ENCODE peak calls at places on chromosomes 6 and 20, in four cellular contexts. H, L, V and J are unnamed samples.

GRCh38 chr20:58017237-58017969 is 211.1 kb downstream of the ANKRD60 start:
- DNase-seq in V (peak; percentile 34), L (no peak), H (no peak), J (no peak)

GRCh38 chr6:4776493-4776966 is 326 bp downstream of the CDYL start:
- DNase-seq in L (no peak), H (no peak), V (peak; percentile 22), J (peak; percentile 62)

GRCh38 chr20:58461899-58462298 is 53.3 kb downstream of the APCDD1L start:
- DNase-seq in H (no peak), V (no peak), L (no peak), J (no peak)

GRCh38 chr20:60087563-60088105 is 129.4 kb downstream of the CDH26 start:
- DNase-seq in V (no peak), L (no peak), H (no peak), J (no peak)

GRCh38 chr20:4513720-4514119 is 208.0 kb upstream of the PRND start:
- DNase-seq in L (no peak), V (no peak), H (no peak), J (no peak)

GRCh38 chr6:25263602-25264001 is 15.6 kb upstream of the CARMIL1 start:
- DNase-seq in H (no peak), L (no peak), V (no peak), J (no peak)

GRCh38 chr6:32153252-32153834 is 598 bp upstream of the PPT2 start:
- DNase-seq in L (peak; percentile 67), H (no peak), V (peak; percentile 48), J (peak; percentile 82)

GRCh38 chr6:25628471-25629201 is 23.4 kb upstream of the SCGN start:
- DNase-seq in L (no peak), H (no peak), V (no peak), J (no peak)

GRCh38 chr20:5372371-5372770 is 55.6 kb upstream of the PROKR2 start:
- DNase-seq in L (no peak), H (no peak), V (no peak), J (no peak)

GRCh38 chr20:34979366-34980153 is 23.9 kb downstream of the MYH7B start:
- DNase-seq in V (no peak), H (no peak), L (peak; percentile 95), J (peak; percentile 91)

GRCh38 chr6:12111271-12111670 is 99.2 kb downstream of the HIVEP1 start:
- DNase-seq in V (no peak), L (no peak), H (no peak), J (no peak)

GRCh38 chr6:87482382-87482781 is 9.6 kb downstream of the SLC35A1 start:
- DNase-seq in H (no peak), V (no peak), L (no peak), J (no peak)

GRCh38 chr6:139378226-139378625 is 3.8 kb upstream of the CITED2 start:
- DNase-seq in L (no peak), H (no peak), V (no peak), J (no peak)

GRCh38 chr6:16621002-16621401 is 140.3 kb downstream of the ATXN1 start:
- DNase-seq in L (no peak), V (no peak), H (no peak), J (no peak)

GRCh38 chr6:15993716-15994228 is 135.1 kb upstream of the MYLIP start:
- DNase-seq in H (no peak), L (no peak), V (no peak), J (no peak)

GRCh38 chr6:110265273-110265672 is 85.0 kb downstream of the CDC40 start:
- DNase-seq in V (no peak), H (peak; percentile 3), L (no peak), J (no peak)

GRCh38 chr20:61891476-61891875 is 174.2 kb downstream of the TAF4 start:
- DNase-seq in H (no peak), V (no peak), L (no peak), J (no peak)

GRCh38 chr6:43709654-43710303 is 22.2 kb upstream of the MRPS18A start:
- DNase-seq in L (no peak), H (no peak), V (no peak), J (no peak)

GRCh38 chr6:125639621-125640020 is 109.8 kb upstream of the HEY2 start:
- DNase-seq in V (no peak), L (no peak), H (no peak), J (no peak)

GRCh38 chr6:108622601-108623335 is 62.1 kb downstream of the FOXO3 start:
- DNase-seq in L (no peak), H (no peak), V (no peak), J (no peak)

GRCh38 chr6:111605100-111605748 is 454 bp downstream of the TRAF3IP2 start:
- DNase-seq in L (peak; percentile 67), V (no peak), H (no peak), J (peak; percentile 67)

GRCh38 chr20:4227085-4227821 is 211.9 kb upstream of the RNF24 start:
- DNase-seq in V (peak; percentile 68), L (peak; percentile 59), H (no peak), J (peak; percentile 53)

GRCh38 chr6:31632279-31632946 is 11.9 kb downstream of the PRRC2A start:
- DNase-seq in H (no peak), V (no peak), L (no peak), J (no peak)

GRCh38 chr6:37134622-37135191 is 35.2 kb upstream of the PIM1 start:
- DNase-seq in V (no peak), L (no peak), H (no peak), J (no peak)

GRCh38 chr6:100382767-100383195 is 81.9 kb downstream of the SIM1 start:
- DNase-seq in H (no peak), L (no peak), V (no peak), J (no peak)

GRCh38 chr6:21708181-21708580 is 114.6 kb downstream of the SOX4 start:
- DNase-seq in V (no peak), L (no peak), H (no peak), J (no peak)

GRCh38 chr20:41135187-41135887 is 2.0 kb upstream of the PLCG1 start:
- DNase-seq in L (peak; percentile 77), V (peak; percentile 70), H (no peak), J (peak; percentile 64)

DNA sequence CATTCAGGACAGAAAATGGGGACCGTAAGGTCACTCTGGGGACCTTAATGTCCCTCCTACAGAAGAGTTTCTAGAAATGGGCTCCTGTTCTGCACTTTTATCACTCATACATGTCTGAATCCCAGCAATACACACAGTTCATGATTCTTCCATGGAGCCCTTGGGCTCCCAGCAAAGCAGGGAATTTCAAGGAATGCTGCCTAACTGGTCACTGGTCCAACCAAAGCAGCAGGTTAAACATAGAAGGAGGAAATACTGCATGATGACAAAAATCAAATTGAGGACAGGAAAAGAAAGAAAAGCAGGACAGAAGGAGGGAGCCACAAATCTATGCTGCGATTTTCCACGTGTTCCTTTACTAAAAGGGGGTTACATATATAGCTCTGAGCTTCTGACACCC is 300.2 kb downstream of the PTPRT start:
- DNase-seq in V (no peak), H (no peak), L (no peak), J (no peak)
- TF ChIP-seq BRCA1 in V (no peak), H (no peak), L (no peak), J (no peak)

DNA sequence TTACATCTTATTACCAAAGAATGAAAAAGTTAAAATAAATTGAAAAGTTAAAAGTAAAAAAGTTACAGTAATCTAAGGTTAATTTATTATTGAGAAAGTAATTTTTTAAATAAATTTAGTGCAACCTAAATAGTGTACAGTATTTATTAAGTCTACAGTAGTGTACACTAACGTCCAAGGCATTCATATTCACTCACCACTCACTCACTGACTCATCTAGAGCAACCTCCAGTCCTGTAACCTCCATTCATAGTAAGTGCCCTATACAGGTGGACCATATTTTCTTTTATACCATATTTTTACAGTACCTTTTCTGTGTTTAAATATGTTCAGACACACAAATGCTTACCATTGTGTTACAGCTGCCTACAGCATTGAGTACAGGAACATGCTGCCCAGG is 624.7 kb upstream of the NOX3 start:
- DNase-seq in V (no peak), H (no peak), L (no peak), J (no peak)
- TF ChIP-seq BRCA1 in V (no peak), H (no peak), L (no peak), J (no peak)

DNA sequence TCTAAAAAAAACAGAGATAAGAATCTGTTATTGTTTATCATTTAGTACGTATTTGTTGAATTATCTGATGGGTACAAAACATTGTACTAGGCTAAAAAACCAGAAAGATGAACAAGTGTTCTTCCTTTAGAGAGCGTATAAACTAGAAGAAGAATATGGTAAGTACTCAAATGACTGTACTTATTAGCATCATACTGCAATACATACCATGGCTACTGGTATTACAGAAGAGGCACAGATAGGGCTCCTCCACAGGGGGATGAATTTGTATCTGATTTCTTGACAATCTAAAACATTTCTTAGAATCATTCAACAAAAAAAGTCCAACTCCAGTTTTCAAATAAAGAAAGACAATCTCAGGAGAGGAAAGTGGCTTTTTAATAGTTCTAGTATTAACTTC is 118.0 kb upstream of the THEMIS start:
- DNase-seq in V (no peak), H (no peak), L (no peak), J (no peak)
- TF ChIP-seq BRCA1 in V (no peak), H (no peak), L (no peak), J (no peak)

DNA sequence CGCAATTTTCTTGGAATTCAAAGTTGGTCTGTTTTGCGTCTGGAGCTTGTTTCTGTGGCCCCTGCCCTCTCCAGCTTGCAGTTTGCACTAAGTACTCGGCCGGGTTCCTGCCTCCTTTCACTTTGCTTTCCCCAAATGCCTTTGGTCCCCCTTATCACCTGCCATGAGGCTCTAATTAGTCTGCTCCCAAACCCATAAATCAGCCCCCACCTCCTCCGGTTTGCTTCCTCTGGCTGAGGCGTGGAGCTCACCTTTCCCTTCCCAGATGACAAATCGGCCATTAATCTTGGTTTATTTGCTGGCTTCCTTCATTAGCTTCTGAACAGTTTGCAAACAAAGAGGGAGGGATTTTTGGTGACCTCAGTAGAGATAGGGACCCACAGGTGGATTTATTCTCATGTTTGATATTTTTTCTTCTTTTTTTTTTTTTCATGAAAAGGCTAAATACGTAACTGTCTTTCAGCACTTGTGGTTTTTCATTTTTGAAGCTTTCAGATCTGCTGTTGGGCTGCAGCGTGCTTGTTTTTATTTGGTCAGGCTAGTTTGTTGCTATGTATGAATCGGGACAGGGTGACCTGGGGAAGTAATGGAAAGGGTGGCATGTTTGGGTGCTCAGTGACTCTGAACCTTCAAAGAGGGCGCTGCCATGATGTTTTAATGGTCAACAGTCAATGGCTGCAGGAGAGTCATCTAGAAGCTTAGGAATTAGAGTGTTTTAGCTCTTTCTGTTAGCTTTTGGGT is 121.7 kb upstream of the JAG1 start:
- DNase-seq in V (no peak), H (no peak), L (no peak), J (no peak)
- TF ChIP-seq BRCA1 in V (no peak), H (no peak), L (no peak), J (no peak)

DNA sequence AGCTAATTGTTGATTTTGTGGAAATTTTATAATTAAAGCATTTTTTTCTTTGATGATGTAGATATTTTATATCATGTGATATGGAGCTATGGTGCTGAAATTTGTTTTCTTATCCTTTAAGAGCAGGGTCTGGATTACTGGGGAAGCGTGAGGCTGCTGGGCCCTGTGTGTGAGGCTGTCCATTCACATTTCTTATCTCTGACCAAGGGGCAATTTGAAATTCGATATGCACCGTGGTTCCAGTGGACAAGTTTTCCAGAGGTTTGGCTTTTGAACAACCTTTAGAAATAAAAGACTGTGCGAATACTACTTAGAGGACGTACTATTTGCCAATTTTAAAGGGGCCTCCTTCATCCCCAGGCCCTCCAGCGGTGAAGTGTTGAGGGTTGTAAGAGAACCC is 3.7 kb downstream of the ERMARD start:
- DNase-seq in L (no peak), V (no peak), H (no peak), J (peak; percentile 36)
- TF ChIP-seq BRCA1 in L (no peak), V (no peak), H (no peak), J (no peak)

GRCh38 chr20:9815662-9816061 is 23.2 kb downstream of the PAK5 start:
- DNase-seq in V (no peak), L (no peak), H (no peak), J (no peak)
- TF ChIP-seq BRCA1 in V (no peak), L (no peak), H (no peak), J (no peak)